ENCODE peak calls at places on chromosomes 12 and 14, in four cellular contexts. B, W, E and Q are unnamed samples.

GRCh38 chr14:63713058-63713457 is 14.8 kb downstream of the SGPP1 start:
- DNase-seq in W (no peak), B (no peak), E (no peak), Q (no peak)

GRCh38 chr12:45701296-45701695 is 28.2 kb upstream of the ARID2 start:
- DNase-seq in B (no peak), E (no peak), W (no peak), Q (no peak)

GRCh38 chr12:116594325-116595038 is 35.3 kb downstream of the MAP1LC3B2 start:
- DNase-seq in E (peak), B (no peak), W (no peak), Q (no peak)

GRCh38 chr14:65080954-65081747 is 21.2 kb downstream of the MAX start:
- DNase-seq in E (no peak), B (no peak), W (no peak), Q (no peak)

GRCh38 chr14:91143862-91144261 is 30.0 kb downstream of the DGLUCY start:
- DNase-seq in E (no peak), W (no peak), B (no peak), Q (no peak)

GRCh38 chr14:68695326-68695768 is 97.5 kb downstream of the ZFP36L1 start:
- DNase-seq in B (peak), E (peak), W (peak), Q (peak)

GRCh38 chr14:60106341-60106740 is 14.6 kb downstream of the PCNX4 start:
- DNase-seq in W (no peak), E (no peak), B (peak), Q (no peak)

GRCh38 chr12:38704455-38704854 is 200.9 kb downstream of the CPNE8 start:
- DNase-seq in E (no peak), W (no peak), B (no peak), Q (no peak)